ENCODE peak calls at places on chromosomes 4 and X, in four cellular contexts. One of them, this sample, is unnamed.

GRCh38 chr4:150582881-150583286 is 933 bp downstream of the MAB21L2 start:
- DNase-seq in esophagus squamous epithelium: no peak
- DNase-seq in Peyer's patch: peak; percentile 47
- DNase-seq in pancreas: no peak
- DNase-seq in this sample: peak; percentile 7

GRCh38 chr4:152100378-152101201 is 339.8 kb upstream of the GATB start:
- DNase-seq in esophagus squamous epithelium: no peak
- DNase-seq in pancreas: no peak
- DNase-seq in Peyer's patch: no peak
- DNase-seq in this sample: no peak

GRCh38 chr4:11589676-11590075 is 161.0 kb upstream of the HS3ST1 start:
- DNase-seq in Peyer's patch: no peak
- DNase-seq in esophagus squamous epithelium: no peak
- DNase-seq in pancreas: no peak
- DNase-seq in this sample: no peak

GRCh38 chr4:40283968-40284367 is 51.2 kb upstream of the CHRNA9 start:
- DNase-seq in Peyer's patch: no peak
- DNase-seq in pancreas: no peak
- DNase-seq in esophagus squamous epithelium: no peak
- DNase-seq in this sample: no peak

GRCh38 chrX:28787206-28787605 is 200.0 kb downstream of the IL1RAPL1 start:
- DNase-seq in Peyer's patch: no peak
- DNase-seq in pancreas: no peak
- DNase-seq in esophagus squamous epithelium: no peak
- DNase-seq in this sample: no peak

GRCh38 chr4:183801460-183802168 is 103.5 kb upstream of the STOX2 start:
- DNase-seq in Peyer's patch: no peak
- DNase-seq in pancreas: no peak
- DNase-seq in esophagus squamous epithelium: no peak
- DNase-seq in this sample: no peak

GRCh38 chrX:136065044-136065671 is 79.9 kb downstream of the SLC9A6 start:
- DNase-seq in esophagus squamous epithelium: no peak
- DNase-seq in pancreas: no peak
- DNase-seq in Peyer's patch: no peak
- DNase-seq in this sample: peak; percentile 65

GRCh38 chr4:103032575-103032974 is 13.1 kb upstream of the SLC9B1 start:
- DNase-seq in pancreas: no peak
- DNase-seq in esophagus squamous epithelium: no peak
- DNase-seq in Peyer's patch: no peak
- DNase-seq in this sample: no peak

GRCh38 chrX:53028678-53029077 is 19.9 kb upstream of the GPR173 start:
- DNase-seq in Peyer's patch: no peak
- DNase-seq in pancreas: no peak
- DNase-seq in esophagus squamous epithelium: no peak
- DNase-seq in this sample: no peak

GRCh38 chrX:136047001-136047642 is 61.9 kb downstream of the SLC9A6 start:
- DNase-seq in Peyer's patch: no peak
- DNase-seq in esophagus squamous epithelium: no peak
- DNase-seq in pancreas: no peak
- DNase-seq in this sample: no peak

GRCh38 chr4:183872531-183872930 is 32.6 kb upstream of the STOX2 start:
- DNase-seq in pancreas: no peak
- DNase-seq in esophagus squamous epithelium: no peak
- DNase-seq in Peyer's patch: no peak
- DNase-seq in this sample: no peak

GRCh38 chrX:153900806-153901752 is 3.4 kb upstream of the AVPR2 start:
- DNase-seq in esophagus squamous epithelium: no peak
- DNase-seq in pancreas: peak; percentile 50
- DNase-seq in Peyer's patch: no peak
- DNase-seq in this sample: peak; percentile 37

GRCh38 chrX:107204063-107204605 is 2.1 kb downstream of the NUP62CL start:
- DNase-seq in Peyer's patch: peak; percentile 50
- DNase-seq in pancreas: peak; percentile 46
- DNase-seq in esophagus squamous epithelium: no peak
- DNase-seq in this sample: no peak

GRCh38 chr4:28890949-28891348 is 1829.2 kb upstream of the PCDH7 start:
- DNase-seq in esophagus squamous epithelium: no peak
- DNase-seq in Peyer's patch: no peak
- DNase-seq in pancreas: no peak
- DNase-seq in this sample: no peak

GRCh38 chrX:82677281-82677680 is 830.8 kb upstream of the POU3F4 start:
- DNase-seq in pancreas: no peak
- DNase-seq in Peyer's patch: no peak
- DNase-seq in esophagus squamous epithelium: no peak
- DNase-seq in this sample: no peak

DNA sequence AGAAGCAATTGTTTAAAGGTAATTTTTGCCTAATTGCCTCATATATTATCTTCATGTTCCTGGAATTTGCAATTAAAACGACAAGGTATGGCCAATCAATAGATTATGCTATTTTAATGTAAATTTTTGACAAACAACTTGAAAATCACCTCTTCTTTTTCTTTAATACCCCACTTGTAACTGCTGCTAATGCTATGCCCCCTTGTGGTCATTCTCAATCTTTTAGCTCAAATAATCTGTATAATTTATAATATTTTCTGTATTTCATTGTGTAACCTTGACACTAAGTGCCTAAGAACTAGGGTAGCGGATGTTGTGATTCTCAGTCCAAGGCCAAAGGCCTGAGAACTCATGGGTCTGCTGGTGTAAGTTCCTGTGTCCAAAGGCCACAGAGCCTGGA is 831.7 kb upstream of the POU3F4 start:
- DNase-seq in pancreas: no peak
- DNase-seq in esophagus squamous epithelium: no peak
- DNase-seq in Peyer's patch: no peak
- DNase-seq in this sample: no peak
- TF ChIP-seq CTCF in pancreas: no peak
- TF ChIP-seq CTCF in esophagus squamous epithelium: no peak
- TF ChIP-seq CTCF in Peyer's patch: peak; percentile 1
- TF ChIP-seq CTCF in this sample: no peak

GRCh38 chr4:153169811-153170210 is 34.4 kb upstream of the TRIM2 start:
- DNase-seq in pancreas: no peak
- DNase-seq in esophagus squamous epithelium: no peak
- DNase-seq in Peyer's patch: no peak
- DNase-seq in this sample: no peak
- H3K27ac ChIP-seq in pancreas: no peak overlapping the region
- H3K27ac ChIP-seq in esophagus squamous epithelium: no peak overlapping the region
- H3K27ac ChIP-seq in Peyer's patch: no peak overlapping the region
- H3K27ac ChIP-seq in this sample: no peak overlapping the region

GRCh38 chr4:122686709-122687108 is 45.8 kb upstream of the BBS12 start:
- DNase-seq in esophagus squamous epithelium: no peak
- DNase-seq in pancreas: no peak
- DNase-seq in Peyer's patch: no peak
- DNase-seq in this sample: no peak
- H3K4me1 ChIP-seq in esophagus squamous epithelium: no peaks in the 10 kb centered on the region
- H3K4me1 ChIP-seq in pancreas: no peaks in the 10 kb centered on the region
- H3K4me1 ChIP-seq in Peyer's patch: no peaks in the 10 kb centered on the region
- H3K4me1 ChIP-seq in this sample: peaks cover 18% of the 10 kb centered on the region

DNA sequence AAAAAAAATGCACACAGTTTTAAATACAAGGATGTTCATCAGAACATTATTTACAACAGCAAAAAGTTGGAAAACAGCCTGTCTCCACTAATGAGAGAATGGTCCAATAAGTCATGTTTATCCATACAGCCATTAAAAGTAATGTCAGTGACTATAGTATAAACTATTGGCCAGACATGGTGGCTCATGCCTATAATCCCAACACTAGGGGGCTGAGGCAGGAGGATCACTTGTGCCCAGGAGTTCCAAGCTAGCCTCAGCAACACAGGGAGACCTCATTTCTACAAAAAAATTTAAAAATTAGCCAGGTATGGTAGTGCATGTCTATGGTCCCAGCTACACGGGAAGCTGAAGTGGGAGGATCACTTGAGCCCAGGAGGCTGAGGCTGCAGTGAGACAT is 48.1 kb upstream of the IL13RA1 start:
- DNase-seq in esophagus squamous epithelium: no peak
- DNase-seq in pancreas: no peak
- DNase-seq in Peyer's patch: no peak
- DNase-seq in this sample: no peak
- TF ChIP-seq CTCF in esophagus squamous epithelium: no peak
- TF ChIP-seq CTCF in pancreas: no peak
- TF ChIP-seq CTCF in Peyer's patch: no peak
- TF ChIP-seq CTCF in this sample: no peak

GRCh38 chr4:112302320-112303274 is 5.4 kb downstream of the ALPK1 start:
- DNase-seq in Peyer's patch: no peak
- DNase-seq in esophagus squamous epithelium: no peak
- DNase-seq in pancreas: no peak
- DNase-seq in this sample: no peak

GRCh38 chr4:112296949-112297483 is at the start of gene ALPK1:
- DNase-seq in Peyer's patch: no peak
- DNase-seq in esophagus squamous epithelium: no peak
- DNase-seq in pancreas: peak; percentile 44
- DNase-seq in this sample: no peak

GRCh38 chr4:112297495-112297894 is 326 bp downstream of the ALPK1 start:
- DNase-seq in pancreas: no peak
- DNase-seq in Peyer's patch: no peak
- DNase-seq in esophagus squamous epithelium: no peak
- DNase-seq in this sample: no peak
- H3K27ac ChIP-seq in pancreas: peak overlapping the region; percentile 12
- H3K27ac ChIP-seq in Peyer's patch: peak overlapping the region; percentile 65
- H3K27ac ChIP-seq in esophagus squamous epithelium: peak overlapping the region; percentile 77
- H3K27ac ChIP-seq in this sample: peak overlapping the region; percentile 91

GRCh38 chrX:148634591-148634990 is 134.2 kb downstream of the AFF2 start:
- DNase-seq in pancreas: no peak
- DNase-seq in Peyer's patch: no peak
- DNase-seq in esophagus squamous epithelium: no peak
- DNase-seq in this sample: no peak
- H3K4me1 ChIP-seq in pancreas: no peaks in the 10 kb centered on the region
- H3K4me1 ChIP-seq in Peyer's patch: no peaks in the 10 kb centered on the region
- H3K4me1 ChIP-seq in esophagus squamous epithelium: no peaks in the 10 kb centered on the region
- H3K4me1 ChIP-seq in this sample: no peaks in the 10 kb centered on the region

DNA sequence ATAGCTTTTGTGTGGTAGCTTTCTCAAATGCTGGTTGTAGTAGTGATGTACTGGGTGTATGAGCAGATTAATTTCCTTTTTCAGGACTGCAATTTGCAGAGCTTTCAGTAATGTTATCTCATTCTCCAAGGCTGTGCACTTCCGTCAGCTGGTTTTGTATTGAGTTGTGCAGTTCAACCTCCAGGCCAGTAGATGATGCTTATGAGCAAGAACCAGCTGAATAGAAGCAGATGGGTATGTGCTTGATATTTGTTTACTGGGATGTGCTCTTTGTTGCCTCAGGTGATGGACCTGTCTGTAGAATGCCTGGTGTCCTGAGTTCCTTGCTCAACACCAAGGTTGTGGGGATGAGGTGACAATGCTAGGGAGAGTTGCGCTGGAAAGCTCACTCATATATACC is 462.8 kb downstream of the PCDH18 start:
- DNase-seq in pancreas: no peak
- DNase-seq in Peyer's patch: no peak
- DNase-seq in esophagus squamous epithelium: no peak
- DNase-seq in this sample: no peak
- TF ChIP-seq CTCF in pancreas: no peak
- TF ChIP-seq CTCF in Peyer's patch: no peak
- TF ChIP-seq CTCF in esophagus squamous epithelium: no peak
- TF ChIP-seq CTCF in this sample: no peak

GRCh38 chr4:15234585-15235126 is 193.2 kb upstream of the C1QTNF7 start:
- DNase-seq in Peyer's patch: no peak
- DNase-seq in esophagus squamous epithelium: no peak
- DNase-seq in pancreas: no peak
- DNase-seq in this sample: no peak

GRCh38 chr4:15233626-15234025 is 194.2 kb upstream of the C1QTNF7 start:
- DNase-seq in esophagus squamous epithelium: no peak
- DNase-seq in pancreas: no peak
- DNase-seq in Peyer's patch: no peak
- DNase-seq in this sample: no peak

GRCh38 chr4:15232725-15233597 is 194.9 kb upstream of the C1QTNF7 start:
- DNase-seq in esophagus squamous epithelium: no peak
- DNase-seq in pancreas: no peak
- DNase-seq in Peyer's patch: no peak
- DNase-seq in this sample: no peak

GRCh38 chr4:15234101-15234500 is 193.7 kb upstream of the C1QTNF7 start:
- DNase-seq in pancreas: no peak
- DNase-seq in Peyer's patch: no peak
- DNase-seq in esophagus squamous epithelium: no peak
- DNase-seq in this sample: no peak

DNA sequence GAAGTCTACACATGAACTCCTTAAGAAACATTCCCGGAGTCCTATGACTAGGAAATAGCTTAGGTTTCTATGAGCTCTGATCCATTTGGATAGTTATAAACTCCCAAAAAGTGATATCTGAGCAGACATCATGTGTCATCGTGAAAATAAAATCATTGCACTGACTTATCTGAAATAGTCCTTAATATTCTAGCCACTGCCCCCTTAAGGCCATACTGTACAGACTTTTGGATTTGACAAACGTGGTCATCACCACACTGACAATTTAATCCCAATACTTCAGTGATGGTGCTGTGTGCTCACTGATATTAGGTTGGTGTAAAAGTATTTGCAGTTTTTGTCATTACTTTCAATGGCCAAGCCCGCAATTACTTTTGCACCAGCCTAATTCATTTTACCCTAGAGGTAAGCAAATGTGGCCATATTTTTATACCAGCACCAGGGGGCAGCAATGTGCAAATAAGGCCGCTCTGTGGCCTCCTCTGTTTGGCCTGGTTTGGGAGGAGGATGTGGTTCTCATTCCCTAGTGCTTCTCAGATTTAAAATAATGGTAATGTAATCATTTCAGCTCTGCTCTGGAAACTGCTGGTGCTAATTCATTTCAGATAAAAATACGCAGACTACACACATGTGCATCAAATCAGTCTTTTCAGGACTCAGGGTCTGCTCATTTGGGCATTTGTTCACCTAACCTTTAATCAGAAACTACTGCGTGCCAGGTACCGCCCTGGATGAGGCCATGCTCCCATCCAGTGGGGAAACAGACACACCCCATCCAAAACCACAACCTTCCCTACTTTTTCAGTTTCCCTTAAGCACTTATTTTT is 196.4 kb upstream of the C1QTNF7 start:
- DNase-seq in Peyer's patch: no peak
- DNase-seq in esophagus squamous epithelium: no peak
- DNase-seq in pancreas: peak; percentile 61
- DNase-seq in this sample: peak; percentile 86
- H3K27ac ChIP-seq in Peyer's patch: no peak overlapping the region
- H3K27ac ChIP-seq in esophagus squamous epithelium: no peak overlapping the region
- H3K27ac ChIP-seq in pancreas: no peak overlapping the region
- H3K27ac ChIP-seq in this sample: peak overlapping the region; percentile 50

DNA sequence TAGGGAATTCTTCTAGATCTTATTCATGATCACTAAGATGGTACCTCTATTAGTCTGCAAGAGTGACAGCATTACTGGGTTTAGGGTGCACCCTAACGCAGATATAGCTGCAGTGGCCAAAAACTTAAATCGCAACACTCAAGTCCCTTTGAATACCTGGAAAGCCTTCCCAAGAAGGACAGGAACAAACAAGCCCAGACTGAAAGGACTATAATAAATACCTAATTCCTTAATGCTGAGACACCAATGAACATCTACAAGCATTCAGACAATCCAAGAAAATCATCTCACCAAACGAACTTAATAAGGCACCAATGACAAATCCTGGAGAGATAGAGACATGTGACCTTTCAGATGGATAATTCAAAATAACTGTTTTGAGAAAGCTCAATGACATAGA is 74.9 kb upstream of the PDHA2 start:
- DNase-seq in esophagus squamous epithelium: no peak
- DNase-seq in pancreas: no peak
- DNase-seq in Peyer's patch: no peak
- DNase-seq in this sample: no peak
- H3K4me1 ChIP-seq in esophagus squamous epithelium: no peaks in the 10 kb centered on the region
- H3K4me1 ChIP-seq in pancreas: no peaks in the 10 kb centered on the region
- H3K4me1 ChIP-seq in Peyer's patch: no peaks in the 10 kb centered on the region
- H3K4me1 ChIP-seq in this sample: no peaks in the 10 kb centered on the region